ENCODE peak calls at places on chromosomes 1 and 21, in seven cellular contexts. One of them, this sample, is unnamed.
A peak's percentile ranks its signal among the peaks of the same experiment; 100 is the strongest.

GRCh38 chr1:68378296-68379084 is 71.3 kb downstream of the RPE65 start:
- DNase-seq in choroid plexus epithelial cell: peak; percentile 29
- DNase-seq in IMR-90: peak; percentile 71
- DNase-seq in Daoy: peak; percentile 42
- DNase-seq in H9: no peak
- DNase-seq in Kasumi-1: no peak
- DNase-seq in stimulated activated CD4-positive, alpha-beta T cell treated with anti-CD3 and anti-CD28 coated beads, Interleukin-2, amount 100 ng/mL, for 48 hours: no peak
- DNase-seq in this sample: no peak

GRCh38 chr1:200625381-200625824 is 4.9 kb upstream of the KIF14 start:
- DNase-seq in Daoy: peak; percentile 12
- DNase-seq in IMR-90: peak; percentile 56
- DNase-seq in choroid plexus epithelial cell: peak; percentile 60
- DNase-seq in Kasumi-1: no peak
- DNase-seq in stimulated activated CD4-positive, alpha-beta T cell treated with anti-CD3 and anti-CD28 coated beads, Interleukin-2, amount 100 ng/mL, for 48 hours: no peak
- DNase-seq in H9: no peak
- DNase-seq in this sample: no peak

GRCh38 chr1:92425617-92426016 is 61.1 kb downstream of the GFI1 start:
- DNase-seq in Daoy: no peak
- DNase-seq in H9: no peak
- DNase-seq in IMR-90: no peak
- DNase-seq in choroid plexus epithelial cell: no peak
- DNase-seq in Kasumi-1: no peak
- DNase-seq in stimulated activated CD4-positive, alpha-beta T cell treated with anti-CD3 and anti-CD28 coated beads, Interleukin-2, amount 100 ng/mL, for 48 hours: no peak
- DNase-seq in this sample: no peak

GRCh38 chr1:117671781-117672501 is 66.1 kb downstream of the TENT5C start:
- DNase-seq in H9: peak; percentile 72
- DNase-seq in choroid plexus epithelial cell: peak; percentile 46
- DNase-seq in Kasumi-1: no peak
- DNase-seq in Daoy: peak; percentile 59
- DNase-seq in stimulated activated CD4-positive, alpha-beta T cell treated with anti-CD3 and anti-CD28 coated beads, Interleukin-2, amount 100 ng/mL, for 48 hours: no peak
- DNase-seq in IMR-90: no peak
- DNase-seq in this sample: no peak

GRCh38 chr1:83112248-83112885 is 886.6 kb downstream of the TTLL7 start:
- DNase-seq in stimulated activated CD4-positive, alpha-beta T cell treated with anti-CD3 and anti-CD28 coated beads, Interleukin-2, amount 100 ng/mL, for 48 hours: no peak
- DNase-seq in Kasumi-1: no peak
- DNase-seq in IMR-90: no peak
- DNase-seq in H9: no peak
- DNase-seq in Daoy: no peak
- DNase-seq in choroid plexus epithelial cell: no peak
- DNase-seq in this sample: no peak

GRCh38 chr1:162187676-162188075 is 118.2 kb downstream of the NOS1AP start:
- DNase-seq in Daoy: no peak
- DNase-seq in IMR-90: no peak
- DNase-seq in choroid plexus epithelial cell: peak; percentile 65
- DNase-seq in Kasumi-1: no peak
- DNase-seq in stimulated activated CD4-positive, alpha-beta T cell treated with anti-CD3 and anti-CD28 coated beads, Interleukin-2, amount 100 ng/mL, for 48 hours: no peak
- DNase-seq in H9: no peak
- DNase-seq in this sample: no peak

GRCh38 chr1:234229676-234230075 is 143.6 kb upstream of the COA6 start:
- DNase-seq in stimulated activated CD4-positive, alpha-beta T cell treated with anti-CD3 and anti-CD28 coated beads, Interleukin-2, amount 100 ng/mL, for 48 hours: no peak
- DNase-seq in IMR-90: no peak
- DNase-seq in choroid plexus epithelial cell: no peak
- DNase-seq in Kasumi-1: no peak
- DNase-seq in H9: no peak
- DNase-seq in Daoy: no peak
- DNase-seq in this sample: no peak

GRCh38 chr21:15667824-15668223 is 62.0 kb upstream of the USP25 start:
- DNase-seq in IMR-90: no peak
- DNase-seq in Daoy: no peak
- DNase-seq in H9: no peak
- DNase-seq in Kasumi-1: no peak
- DNase-seq in stimulated activated CD4-positive, alpha-beta T cell treated with anti-CD3 and anti-CD28 coated beads, Interleukin-2, amount 100 ng/mL, for 48 hours: no peak
- DNase-seq in choroid plexus epithelial cell: no peak
- DNase-seq in this sample: no peak

GRCh38 chr1:182054698-182055326 is 6.7 kb downstream of the ZNF648 start:
- DNase-seq in IMR-90: no peak
- DNase-seq in stimulated activated CD4-positive, alpha-beta T cell treated with anti-CD3 and anti-CD28 coated beads, Interleukin-2, amount 100 ng/mL, for 48 hours: peak; percentile 51
- DNase-seq in H9: no peak
- DNase-seq in choroid plexus epithelial cell: peak; percentile 12
- DNase-seq in Kasumi-1: peak; percentile 57
- DNase-seq in Daoy: peak; percentile 50
- DNase-seq in this sample: peak; percentile 58

GRCh38 chr1:60055336-60055735 is 18.2 kb downstream of the C1orf87 start:
- DNase-seq in choroid plexus epithelial cell: peak; percentile 45
- DNase-seq in Kasumi-1: no peak
- DNase-seq in IMR-90: peak; percentile 1
- DNase-seq in H9: no peak
- DNase-seq in stimulated activated CD4-positive, alpha-beta T cell treated with anti-CD3 and anti-CD28 coated beads, Interleukin-2, amount 100 ng/mL, for 48 hours: no peak
- DNase-seq in Daoy: peak; percentile 43
- DNase-seq in this sample: no peak

GRCh38 chr1:44812822-44813543 is 4.7 kb downstream of the BTBD19 start:
- DNase-seq in Kasumi-1: no peak
- DNase-seq in H9: peak; percentile 57
- DNase-seq in IMR-90: no peak
- DNase-seq in stimulated activated CD4-positive, alpha-beta T cell treated with anti-CD3 and anti-CD28 coated beads, Interleukin-2, amount 100 ng/mL, for 48 hours: no peak
- DNase-seq in Daoy: no peak
- DNase-seq in choroid plexus epithelial cell: peak; percentile 37
- DNase-seq in this sample: no peak

GRCh38 chr1:3186526-3186921 is 117.5 kb downstream of the PRDM16 start:
- DNase-seq in IMR-90: peak; percentile 6
- DNase-seq in Kasumi-1: no peak
- DNase-seq in choroid plexus epithelial cell: peak; percentile 11
- DNase-seq in Daoy: peak; percentile 89
- DNase-seq in stimulated activated CD4-positive, alpha-beta T cell treated with anti-CD3 and anti-CD28 coated beads, Interleukin-2, amount 100 ng/mL, for 48 hours: no peak
- DNase-seq in H9: peak; percentile 50
- DNase-seq in this sample: no peak

GRCh38 chr1:113792986-113793385 is 19.3 kb downstream of the RSBN1 start:
- DNase-seq in Daoy: no peak
- DNase-seq in H9: no peak
- DNase-seq in stimulated activated CD4-positive, alpha-beta T cell treated with anti-CD3 and anti-CD28 coated beads, Interleukin-2, amount 100 ng/mL, for 48 hours: no peak
- DNase-seq in choroid plexus epithelial cell: peak; percentile 30
- DNase-seq in IMR-90: peak; percentile 70
- DNase-seq in Kasumi-1: no peak
- DNase-seq in this sample: no peak

This sample was measured in COR-L47.